ENCODE peak calls at places on chromosomes 2 and 18, in ten cellular contexts. Z is A549, L is gastrocnemius medialis, G is PC-9, W is HepG2, N is tibial nerve, X is fibroblast of lung, H is uterus, S is kidney, R is mesendoderm. D is an unnamed sample. For H3K4me1, the result is how much of the 10 kb centered on the place peaks cover.

GRCh38 chr2:3504741-3505140 is 14.6 kb downstream of the ADI1 start:
- DNase-seq in Z (no peak), L (no peak), G (no peak), W (no peak), N (no peak), X (no peak), H (no peak), S (no peak), R (no peak), D (no peak)

GRCh38 chr2:227826019-227826521 is 12.4 kb downstream of the CCL20 start:
- DNase-seq in Z (no peak), L (no peak), G (no peak), W (no peak), N (no peak), X (no peak), H (no peak), S (no peak), R (no peak), D (no peak)

GRCh38 chr2:107936427-107937359 is 49.6 kb upstream of the SLC5A7 start:
- DNase-seq in Z (no peak), L (no peak), G (peak), W (peak), N (no peak), X (no peak), H (no peak), S (no peak), R (peak), D (no peak)

GRCh38 chr18:56568986-56569385 is 69.4 kb downstream of the TXNL1 start:
- DNase-seq in Z (no peak), L (no peak), G (no peak), W (no peak), N (no peak), X (no peak), H (no peak), S (no peak), R (no peak), D (no peak)

GRCh38 chr2:120319135-120319534 is 26.8 kb upstream of the INHBB start:
- DNase-seq in Z (no peak), L (no peak), G (peak), W (no peak), N (no peak), X (no peak), H (no peak), S (no peak), R (no peak), D (no peak)

GRCh38 chr18:48866028-48866733 is 84.6 kb downstream of the SMAD7 start:
- DNase-seq in Z (no peak), L (peak), G (no peak), W (no peak), N (no peak), X (peak), H (no peak), S (peak), R (no peak), D (peak)

GRCh38 chr2:214604861-214605260 is 194.0 kb downstream of the VWC2L start:
- DNase-seq in Z (no peak), L (no peak), G (no peak), W (no peak), N (no peak), X (peak), H (no peak), S (no peak), R (peak), D (no peak)

GRCh38 chr18:22006458-22006857 is 162.9 kb upstream of the GATA6 start:
- DNase-seq in Z (no peak), L (no peak), G (no peak), W (no peak), N (no peak), X (no peak), H (no peak), S (no peak), R (no peak), D (no peak)

GRCh38 chr2:136171223-136171622 is 53.3 kb upstream of the CXCR4 start:
- DNase-seq in Z (no peak), L (no peak), G (no peak), W (no peak), N (no peak), X (no peak), H (no peak), S (no peak), R (no peak), D (no peak)

GRCh38 chr2:171531836-171532450 is 9.7 kb downstream of the CYBRD1 start:
- DNase-seq in Z (no peak), L (no peak), G (no peak), W (no peak), N (no peak), X (peak), H (no peak), S (no peak), R (no peak), D (no peak)

GRCh38 chr2:33209976-33210375 is 263.2 kb downstream of the LTBP1 start:
- DNase-seq in Z (no peak), L (no peak), G (no peak), W (no peak), N (no peak), X (peak), H (no peak), S (no peak), R (no peak), D (no peak)

GRCh38 chr2:208359632-208359986 is 47.0 kb upstream of the PTH2R start:
- DNase-seq in Z (no peak), L (no peak), G (no peak), W (no peak), N (no peak), X (no peak), H (peak), S (peak), R (peak), D (no peak)

GRCh38 chr18:40152859-40153258 is 1802.2 kb upstream of the PIK3C3 start:
- DNase-seq in Z (no peak), L (no peak), G (no peak), W (peak), N (no peak), X (peak), H (no peak), S (no peak), R (no peak), D (no peak)

GRCh38 chr2:234705108-234705507 is 208.2 kb upstream of the ARL4C start:
- DNase-seq in Z (no peak), L (no peak), G (no peak), W (no peak), N (no peak), X (peak), H (no peak), S (no peak), R (peak), D (no peak)

GRCh38 chr2:64987963-64988419 is 1.2 kb upstream of the SLC1A4 start:
- DNase-seq in Z (no peak), L (no peak), G (no peak), W (peak), N (no peak), X (no peak), H (no peak), S (no peak), R (no peak), D (no peak)

GRCh38 chr2:215619022-215619958 is 183.4 kb upstream of the FN1 start:
- DNase-seq in Z (peak), L (no peak), G (peak), W (peak), N (no peak), X (peak), H (no peak), S (no peak), R (peak), D (no peak)

GRCh38 chr2:180907731-180908130 is 72.7 kb upstream of the UBE2E3 start:
- DNase-seq in Z (no peak), L (no peak), G (no peak), W (no peak), N (no peak), X (peak), H (no peak), S (no peak), R (no peak), D (no peak)

GRCh38 chr2:151459368-151459767 is 49.7 kb downstream of the RIF1 start:
- DNase-seq in Z (no peak), L (no peak), G (no peak), W (no peak), N (no peak), X (peak), H (no peak), S (no peak), R (no peak), D (no peak)

GRCh38 chr2:147464737-147465437 is 379.9 kb upstream of the ACVR2A start:
- DNase-seq in Z (no peak), L (no peak), G (no peak), W (peak), N (no peak), X (peak), H (no peak), S (no peak), R (no peak), D (no peak)

GRCh38 chr18:48791636-48792105 is 159.1 kb downstream of the SMAD7 start:
- DNase-seq in Z (no peak), L (peak), G (no peak), W (no peak), N (no peak), X (no peak), H (peak), S (no peak), R (no peak), D (no peak)

GRCh38 chr2:148338544-148338943 is 306.0 kb upstream of the EPC2 start:
- DNase-seq in Z (no peak), L (no peak), G (no peak), W (peak), N (no peak), X (peak), H (no peak), S (no peak), R (no peak), D (no peak)

GRCh38 chr2:10161961-10162441 is 39.5 kb downstream of the RRM2 start:
- DNase-seq in Z (no peak), L (no peak), G (no peak), W (no peak), N (no peak), X (peak), H (peak), S (peak), R (no peak), D (no peak)

GRCh38 chr2:45816273-45816672 is 164.8 kb downstream of the PRKCE start:
- DNase-seq in Z (no peak), L (peak), G (no peak), W (no peak), N (peak), X (no peak), H (no peak), S (no peak), R (no peak), D (peak)

DNA sequence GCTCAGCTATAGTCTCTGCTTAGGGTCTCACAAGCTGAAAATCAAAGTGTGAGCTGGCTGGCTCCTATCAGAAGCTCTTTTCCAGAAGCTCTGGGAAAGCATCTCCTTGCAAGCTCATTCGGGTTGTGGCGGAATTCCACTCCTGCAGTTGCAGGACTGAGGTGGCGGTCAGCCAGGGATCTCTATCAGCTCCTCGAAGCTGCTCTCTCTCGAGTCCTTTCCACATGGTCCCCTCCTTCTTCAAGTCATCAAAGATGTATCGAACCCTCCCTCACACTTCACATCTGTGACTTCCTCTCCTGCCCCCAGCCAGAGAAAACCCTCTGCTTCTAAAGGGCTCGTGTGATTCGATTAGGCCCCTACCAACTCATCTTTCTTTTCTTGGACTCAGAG is 141.7 kb downstream of the ZFP36L2 start:
- DNase-seq in Z (no peak), L (no peak), G (no peak), W (no peak), N (peak), X (peak), H (peak), S (peak), R (peak), D (peak)
- H3K4me1 ChIP-seq in Z (half or more), L (half or more), G (half or more), W (half or more), N (half or more), X (half or more), H (under half), S (under half), R (under half), D (half or more)

GRCh38 chr2:217902281-217903141 is 100.3 kb downstream of the TNS1 start:
- DNase-seq in Z (peak), L (peak), G (no peak), W (peak), N (peak), X (peak), H (peak), S (peak), R (peak), D (peak)
- H3K27ac ChIP-seq in Z (peak), L (peak), G (no peak), W (peak), N (peak), X (peak), H (peak), S (peak), R (no peak), D (peak)

GRCh38 chr2:203706403-203706802 is at the start of gene CD28:
- DNase-seq in Z (no peak), L (peak), G (no peak), W (no peak), N (peak), X (no peak), H (no peak), S (peak), R (no peak), D (no peak)
- H3K4me1 ChIP-seq in Z (under half), L (under half), G (under half), W (under half), N (under half), X (under half), H (under half), S (under half), R (under half), D (under half)

DNA sequence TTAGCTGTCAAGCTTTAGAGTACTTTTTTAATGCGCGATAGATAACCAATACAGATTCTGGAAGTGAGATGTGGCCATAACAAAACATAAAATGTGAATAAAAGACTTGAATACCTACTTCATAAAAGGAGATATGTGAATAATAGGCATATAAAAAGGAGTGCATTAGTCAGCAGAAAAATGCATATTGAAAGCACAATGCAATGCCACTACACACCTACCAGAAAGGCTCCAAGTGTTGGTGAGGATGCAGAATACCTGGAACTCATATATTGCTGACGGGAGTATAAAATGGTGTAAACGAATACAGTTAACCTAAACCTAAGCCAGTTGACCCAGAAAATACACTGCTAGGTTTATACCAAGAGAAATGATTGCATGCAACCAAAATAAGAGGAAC is 10.9 kb upstream of the RAPGEF4 start:
- DNase-seq in Z (no peak), L (no peak), G (no peak), W (no peak), N (no peak), X (no peak), H (no peak), S (no peak), R (no peak), D (no peak)
- H3K27ac ChIP-seq in Z (no peak), L (no peak), G (no peak), W (no peak), N (no peak), X (no peak), H (no peak), S (no peak), R (no peak), D (no peak)

GRCh38 chr2:41949091-41949490 is 98.7 kb upstream of the PKDCC start:
- DNase-seq in Z (no peak), L (no peak), G (no peak), W (no peak), N (no peak), X (no peak), H (no peak), S (no peak), R (peak), D (no peak)

GRCh38 chr2:41949541-41950439 is 98.0 kb upstream of the PKDCC start:
- DNase-seq in Z (no peak), L (no peak), G (no peak), W (no peak), N (no peak), X (no peak), H (no peak), S (no peak), R (no peak), D (no peak)

GRCh38 chr2:41948397-41948763 is 99.4 kb upstream of the PKDCC start:
- DNase-seq in Z (no peak), L (no peak), G (no peak), W (no peak), N (no peak), X (no peak), H (no peak), S (no peak), R (peak), D (no peak)

GRCh38 chr2:41947701-41948396 is 100.0 kb upstream of the PKDCC start:
- DNase-seq in Z (no peak), L (no peak), G (no peak), W (no peak), N (no peak), X (no peak), H (peak), S (no peak), R (peak), D (no peak)

GRCh38 chr2:41950440-41950960 is 97.3 kb upstream of the PKDCC start:
- DNase-seq in Z (no peak), L (no peak), G (no peak), W (no peak), N (no peak), X (no peak), H (no peak), S (no peak), R (peak), D (no peak)
- H3K4me1 ChIP-seq in Z (under half), L (under half), G (under half), W (under half), N (under half), X (under half), H (under half), S (under half), R (under half), D (under half)

DNA sequence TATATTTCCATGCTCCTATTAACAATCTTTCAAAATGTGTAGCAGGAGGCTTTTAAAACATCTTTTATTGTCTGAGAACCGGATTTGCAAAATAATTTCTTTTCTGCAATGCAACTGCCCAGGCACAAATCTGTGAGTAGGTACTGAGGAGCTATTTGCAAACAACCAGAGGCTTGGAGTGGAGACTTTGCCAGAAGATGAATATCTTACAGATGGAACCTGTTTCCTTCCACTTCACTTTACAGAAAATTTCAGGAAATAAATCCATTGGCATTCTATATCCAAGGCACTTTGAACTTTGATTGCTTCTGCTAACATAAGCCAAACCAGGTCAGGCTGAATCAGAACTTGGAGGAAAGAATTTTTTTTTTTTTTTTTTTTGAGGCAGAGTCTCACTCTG is 237.4 kb upstream of the REV1 start:
- DNase-seq in Z (no peak), L (no peak), G (no peak), W (no peak), N (no peak), X (no peak), H (no peak), S (no peak), R (no peak), D (no peak)
- H3K27ac ChIP-seq in Z (no peak), L (no peak), G (no peak), W (no peak), N (no peak), X (no peak), H (no peak), S (no peak), R (no peak), D (no peak)

DNA sequence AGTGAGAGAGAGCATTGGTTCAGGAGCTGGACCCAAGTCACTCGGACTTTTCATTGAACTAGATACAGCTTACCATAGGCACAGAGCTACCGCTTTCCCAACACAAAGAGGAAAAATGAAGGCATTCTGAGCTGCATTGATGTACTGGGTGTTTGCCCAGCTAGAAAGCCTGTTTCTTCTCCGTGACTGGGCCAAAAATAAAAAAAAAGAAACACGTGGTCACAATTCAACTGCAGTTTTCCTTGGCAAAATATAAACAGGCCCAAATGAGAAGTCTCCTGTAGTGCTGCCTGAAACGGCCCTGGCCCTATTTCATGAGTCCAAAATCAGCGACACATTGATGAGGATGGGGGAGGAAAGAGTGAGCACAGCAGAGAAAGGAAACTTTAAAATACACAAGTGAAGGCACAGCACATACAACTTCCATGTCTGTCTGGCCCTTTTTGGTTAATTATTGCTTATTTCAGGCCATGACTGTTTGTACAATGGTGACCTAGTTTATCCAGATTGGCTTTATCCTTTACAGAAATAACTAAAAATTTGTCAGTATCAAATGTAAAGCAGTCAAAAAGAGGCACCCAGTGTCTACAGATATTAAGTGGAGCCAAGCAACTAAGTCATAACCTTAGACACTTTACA is 179.7 kb downstream of the ICOS start:
- DNase-seq in Z (no peak), L (no peak), G (no peak), W (no peak), N (no peak), X (no peak), H (peak), S (no peak), R (no peak), D (no peak)
- H3K4me1 ChIP-seq in Z (under half), L (under half), G (under half), W (under half), N (under half), X (under half), H (under half), S (under half), R (under half), D (under half)

GRCh38 chr18:36316246-36316645 is 18.7 kb downstream of the FHOD3 start:
- DNase-seq in Z (no peak), L (no peak), G (no peak), W (no peak), N (no peak), X (peak), H (no peak), S (no peak), R (no peak), D (no peak)
- H3K27ac ChIP-seq in Z (no peak), L (no peak), G (no peak), W (no peak), N (no peak), X (no peak), H (no peak), S (peak), R (no peak), D (no peak)

DNA sequence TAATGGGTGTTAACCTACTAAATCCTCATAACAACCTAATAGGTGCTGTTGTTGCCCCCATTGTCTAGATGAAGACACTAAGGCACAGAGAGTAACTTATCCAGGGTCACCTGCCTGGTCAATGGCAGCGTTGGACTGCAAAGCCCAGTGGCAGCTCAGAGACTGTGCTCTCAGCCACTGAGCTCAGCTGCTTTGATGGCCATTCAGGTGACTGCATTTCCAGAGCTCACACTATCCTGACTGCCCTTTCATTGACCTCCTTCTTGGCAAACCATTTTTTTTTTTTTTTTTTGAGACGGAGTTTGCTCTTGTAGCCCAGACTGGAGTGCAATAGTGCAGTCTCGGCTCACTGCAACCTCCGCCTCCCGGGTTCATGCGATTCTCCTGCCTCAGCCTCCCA is 115.2 kb downstream of the MAPK4 start:
- DNase-seq in Z (no peak), L (no peak), G (no peak), W (no peak), N (no peak), X (no peak), H (no peak), S (no peak), R (no peak), D (no peak)
- H3K4me1 ChIP-seq in Z (under half), L (under half), G (under half), W (under half), N (under half), X (under half), H (under half), S (under half), R (under half), D (under half)

D was measured in psoas muscle.